ENCODE peak calls at places on chromosomes 12 and 14, in nine cellular contexts. N is GM23338, T is left ventricle myocardium inferior, C is transverse colon, G is lower lobe of right lung, U is cardiac muscle cell, O is esophagus squamous epithelium, D is uterus, M is Peyer's patch. X is an unnamed sample.

GRCh38 chr14:22982477-22983245 is at the start of gene AJUBA:
- DNase-seq in N (peak), O (peak), C (peak), M (peak), G (peak), T (peak), U (peak), D (peak), X (peak)

GRCh38 chr14:42110167-42110566 is 503.5 kb downstream of the LRFN5 start:
- DNase-seq in C (no peak), D (no peak), G (no peak), T (no peak), O (no peak), U (peak), N (peak), M (no peak), X (no peak)

GRCh38 chr12:57604454-57605307 is at the start of gene DTX3:
- DNase-seq in U (peak), D (peak), M (no peak), N (peak), G (no peak), O (no peak), T (peak), C (no peak), X (no peak)

GRCh38 chr12:116244001-116244400 is 33.5 kb downstream of the MED13L start:
- DNase-seq in T (no peak), D (no peak), N (no peak), O (no peak), C (no peak), M (no peak), U (peak), G (no peak), X (no peak)

GRCh38 chr12:109760930-109761630 is 47.5 kb downstream of the FAM222A start:
- DNase-seq in T (no peak), U (no peak), O (no peak), G (peak), N (no peak), M (peak), D (no peak), C (no peak), X (peak)

GRCh38 chr12:115207216-115207915 is 523.4 kb upstream of the TBX3 start:
- DNase-seq in G (no peak), T (no peak), O (no peak), M (no peak), U (no peak), D (no peak), N (no peak), C (no peak), X (no peak)

GRCh38 chr14:101075025-101075800 is 171.7 kb upstream of the RTL1 start:
- DNase-seq in G (no peak), C (no peak), U (no peak), N (no peak), T (no peak), O (no peak), M (peak), D (no peak), X (peak)

GRCh38 chr12:47087088-47087688 is 7.4 kb upstream of the AMIGO2 start:
- DNase-seq in U (peak), N (no peak), C (no peak), M (no peak), G (no peak), T (no peak), D (no peak), O (no peak), X (no peak)

GRCh38 chr12:45671254-45671653 is 58.3 kb upstream of the ARID2 start:
- DNase-seq in N (no peak), M (no peak), T (no peak), D (no peak), U (peak), C (no peak), G (no peak), O (no peak), X (no peak)

GRCh38 chr12:107402041-107403022 is 283.3 kb upstream of the PWP1 start:
- DNase-seq in G (no peak), C (peak), N (peak), D (no peak), O (no peak), U (peak), M (peak), T (no peak), X (no peak)

GRCh38 chr12:20314325-20314724 is 54.0 kb upstream of the PDE3A start:
- DNase-seq in C (no peak), D (no peak), O (no peak), U (peak), G (no peak), N (peak), M (no peak), T (no peak), X (no peak)

GRCh38 chr12:15910468-15910863 is 666 bp upstream of the DERA start:
- DNase-seq in U (no peak), T (no peak), C (no peak), N (no peak), O (no peak), G (no peak), D (no peak), M (no peak), X (no peak)

GRCh38 chr14:89504602-89505320 is 87.7 kb upstream of the FOXN3 start:
- DNase-seq in C (no peak), O (no peak), M (no peak), D (no peak), G (peak), N (no peak), T (no peak), U (peak), X (no peak)

GRCh38 chr14:31787377-31787776 is 226.2 kb downstream of the NUBPL start:
- DNase-seq in C (no peak), G (no peak), O (no peak), N (no peak), T (no peak), M (no peak), D (no peak), U (no peak), X (no peak)

GRCh38 chr12:129868566-129868965 is 35.3 kb downstream of the TMEM132D start:
- DNase-seq in U (no peak), M (no peak), O (no peak), D (no peak), G (no peak), N (no peak), T (no peak), C (no peak), X (no peak)

GRCh38 chr12:52763036-52763659 is 14.0 kb downstream of the KRT76 start:
- DNase-seq in D (no peak), C (no peak), M (no peak), G (no peak), N (no peak), T (no peak), O (no peak), U (no peak), X (no peak)

GRCh38 chr14:48725001-48725734 is 861.0 kb downstream of the RPS29 start:
- DNase-seq in U (no peak), C (no peak), T (no peak), G (no peak), D (no peak), N (no peak), O (no peak), M (no peak), X (no peak)

GRCh38 chr12:23815810-23816209 is 133.7 kb downstream of the SOX5 start:
- DNase-seq in M (no peak), N (no peak), C (no peak), U (no peak), T (no peak), O (no peak), D (no peak), G (no peak), X (no peak)
- H3K4me3 ChIP-seq in M (no peak), N (no peak), C (no peak), U (no peak), T (no peak), O (no peak), D (no peak), G (no peak), X (no peak)

DNA sequence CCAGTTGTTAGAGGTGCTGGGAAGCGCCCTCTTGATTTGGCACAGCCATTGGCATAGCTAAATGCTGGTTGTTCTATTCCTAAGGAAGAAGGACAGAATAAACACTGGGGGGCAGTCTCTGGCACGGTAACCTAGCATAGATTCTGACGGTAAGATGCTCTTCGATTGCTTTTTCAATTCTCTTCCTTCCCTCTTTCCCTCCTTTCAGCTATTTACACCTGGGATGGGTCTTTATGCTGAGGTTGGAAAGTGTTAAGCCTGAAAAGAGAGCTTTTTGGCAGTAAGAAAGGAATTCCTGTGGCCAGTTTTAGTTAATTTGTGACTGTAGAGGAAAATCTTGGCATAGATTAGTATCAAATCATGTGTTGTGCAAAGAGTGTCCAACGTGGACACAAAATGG is 162.8 kb downstream of the SNAPC1 start:
- DNase-seq in M (no peak), N (peak), T (no peak), D (no peak), U (peak), G (no peak), C (no peak), O (no peak), X (no peak)
- TF ChIP-seq CTCF in M (no peak), N (peak), T (no peak), D (no peak), U (no peak), G (peak), C (peak), O (no peak), X (no peak)

DNA sequence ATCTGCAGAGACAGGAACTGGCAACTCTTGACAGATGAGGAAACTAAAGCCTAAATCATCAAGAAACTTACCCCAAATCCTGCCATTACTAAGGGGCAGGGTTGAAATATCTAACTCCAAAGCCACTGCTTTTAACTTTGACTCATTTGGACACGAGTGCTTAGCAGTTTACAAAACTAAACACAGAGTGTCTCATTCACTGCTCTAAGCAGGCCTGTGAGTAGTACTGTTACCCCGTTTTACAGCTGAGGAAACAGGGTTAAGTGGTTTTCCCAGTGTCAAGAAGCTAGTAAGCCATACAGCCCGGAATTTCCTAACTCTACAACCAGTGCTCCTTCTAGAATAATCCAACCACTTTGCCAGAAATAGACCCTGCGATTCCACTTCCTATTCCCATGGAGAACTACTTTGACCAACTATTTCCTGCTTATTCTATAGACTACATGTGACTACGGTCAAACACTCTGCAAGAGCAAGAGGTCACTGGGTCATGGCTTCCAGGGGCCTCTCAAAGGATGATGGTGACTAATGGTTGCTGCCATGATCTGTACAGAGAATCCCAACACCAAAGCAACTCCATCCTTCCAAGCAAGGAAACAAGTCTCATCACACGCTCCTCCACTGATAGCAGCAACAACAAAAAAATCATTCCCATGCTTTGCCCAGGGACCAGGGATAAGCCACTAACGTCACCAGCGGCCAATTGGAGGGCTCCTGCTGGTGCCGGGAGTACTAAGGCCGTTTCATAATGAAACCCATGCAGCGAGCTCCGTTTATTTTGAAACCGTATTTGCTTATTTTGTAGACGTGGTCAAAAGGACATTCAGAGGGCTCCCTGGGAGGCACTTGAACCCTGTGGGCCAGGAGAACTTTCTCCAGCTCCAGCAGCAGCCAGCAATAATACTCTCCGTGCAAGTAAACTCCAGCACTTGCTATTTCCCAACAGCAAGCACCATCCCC is 56.3 kb downstream of the NUAK1 start:
- DNase-seq in M (no peak), T (no peak), U (no peak), N (no peak), C (no peak), G (no peak), D (no peak), O (no peak), X (no peak)
- H3K27ac ChIP-seq in M (no peak), T (peak), U (no peak), N (no peak), C (peak), G (no peak), D (peak), O (no peak), X (peak)

DNA sequence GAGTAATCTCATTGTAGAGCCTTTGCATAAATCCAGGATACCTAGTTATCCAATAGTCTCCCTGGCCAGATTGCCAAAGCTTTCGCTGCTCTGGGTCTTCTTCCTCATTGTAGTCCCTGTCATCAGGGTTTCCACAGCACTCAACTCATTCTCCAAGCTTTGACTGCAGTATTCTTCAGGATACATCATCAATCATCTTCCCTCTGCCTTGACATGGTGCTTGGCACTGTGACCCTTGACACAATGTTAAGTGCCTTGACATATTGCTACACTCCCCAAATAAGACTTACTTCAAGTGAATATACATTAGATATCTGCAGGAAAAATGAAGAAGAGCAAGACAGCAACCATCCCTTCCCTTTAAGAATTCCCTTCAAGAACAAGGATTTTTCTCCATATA is 60.1 kb upstream of the RESF1 start:
- DNase-seq in N (no peak), T (no peak), C (no peak), M (no peak), U (no peak), O (no peak), D (no peak), G (no peak), X (no peak)
- H3K4me3 ChIP-seq in N (no peak), T (no peak), C (no peak), M (no peak), U (no peak), O (no peak), D (no peak), G (no peak), X (no peak)

DNA sequence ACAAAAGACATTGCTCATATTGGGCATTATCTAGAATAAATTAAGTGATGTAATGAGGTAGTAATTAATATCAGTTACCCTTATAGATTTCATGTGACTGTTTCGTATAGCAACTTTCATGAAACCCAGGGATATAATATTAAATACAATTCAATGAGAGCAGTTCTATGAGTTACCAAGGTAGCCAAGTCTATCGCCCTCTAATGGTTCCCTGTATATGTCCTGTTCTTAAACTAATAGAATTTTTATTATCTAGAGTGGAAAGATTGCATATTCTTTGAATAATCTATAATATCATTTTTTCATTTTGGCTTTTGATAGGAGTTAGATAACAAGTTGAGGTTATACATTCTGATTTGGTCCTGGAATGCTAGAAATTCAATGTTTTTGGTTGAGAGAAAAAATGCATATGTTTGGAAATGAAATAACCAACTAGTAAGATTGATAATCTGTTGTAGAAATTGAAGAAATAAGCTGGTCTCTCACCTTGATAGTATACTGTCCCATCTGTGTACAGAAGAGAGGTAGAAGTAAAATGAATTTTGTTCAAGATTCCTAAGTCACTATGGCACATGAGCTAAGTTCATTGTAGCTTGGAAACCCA is 59.7 kb downstream of the SCFD1 start:
- DNase-seq in N (peak), G (no peak), M (no peak), T (no peak), D (no peak), C (no peak), U (peak), O (no peak), X (no peak)
- TF ChIP-seq CTCF in N (peak), G (peak), M (no peak), T (peak), D (no peak), C (peak), U (peak), O (peak), X (peak)

DNA sequence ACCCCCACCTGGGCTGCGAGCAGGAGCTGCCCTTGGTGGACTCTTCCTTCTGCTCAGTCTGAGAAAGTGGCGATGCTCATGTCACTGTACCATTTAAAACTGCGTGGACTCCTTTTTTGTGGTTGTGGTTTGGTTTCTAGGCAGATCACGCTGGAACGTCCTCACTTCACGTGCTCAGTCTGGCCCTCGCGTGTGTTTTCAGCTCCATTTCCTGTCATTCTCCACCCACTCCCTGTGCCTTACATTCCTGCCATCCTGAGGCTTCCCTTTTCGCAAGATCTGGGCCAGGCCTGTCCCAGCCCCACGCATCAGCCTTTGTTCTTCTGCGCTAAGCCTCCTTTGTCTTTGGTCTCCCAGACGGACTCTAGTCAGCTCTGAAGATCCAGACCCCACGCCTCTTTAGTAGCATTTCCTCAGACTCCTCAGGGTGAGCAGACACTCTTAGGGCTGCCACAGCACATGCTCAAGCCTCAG is 105.4 kb downstream of the FBXL14 start:
- DNase-seq in U (peak), G (no peak), C (no peak), N (peak), M (no peak), O (no peak), D (no peak), T (no peak), X (no peak)
- H3K27ac ChIP-seq in U (peak), G (no peak), C (peak), N (peak), M (no peak), O (no peak), D (no peak), T (no peak), X (no peak)